ENCODE peak calls at places on chromosomes 2 and 18, in seven cellular contexts. D is testis, M is transverse colon, O is stomach, X is IMR-90, Y is thyroid gland, G is Peyer's patch. S is an unnamed sample.

GRCh38 chr2:58974881-58975280 is 733.8 kb upstream of the FANCL start:
- DNase-seq in D (no peak), M (no peak), O (no peak), X (no peak), Y (no peak), G (no peak), S (no peak)

GRCh38 chr2:12127639-12128038 is 381.2 kb downstream of the LPIN1 start:
- DNase-seq in D (no peak), M (no peak), O (no peak), X (no peak), Y (no peak), G (peak; percentile 27), S (no peak)

GRCh38 chr18:3653859-3654441 is 204.0 kb downstream of the TGIF1 start:
- DNase-seq in D (peak; percentile 34), M (no peak), O (no peak), X (no peak), Y (no peak), G (no peak), S (no peak)

GRCh38 chr2:172200495-172201085 is 97.9 kb upstream of the DLX2 start:
- DNase-seq in D (peak; percentile 72), M (no peak), O (no peak), X (peak; percentile 59), Y (no peak), G (no peak), S (peak; percentile 55)

GRCh38 chr2:28702887-28703286 is 48.7 kb upstream of the PPP1CB start:
- DNase-seq in D (no peak), M (no peak), O (no peak), X (no peak), Y (no peak), G (no peak), S (no peak)

GRCh38 chr2:218281449-218281848 is 10.9 kb downstream of the TMBIM1 start:
- DNase-seq in D (no peak), M (no peak), O (peak; percentile 63), X (no peak), Y (peak; percentile 87), G (no peak), S (peak; percentile 87)

GRCh38 chr2:8193146-8193545 is 488.7 kb upstream of the ID2 start:
- DNase-seq in D (no peak), M (no peak), O (no peak), X (peak; percentile 55), Y (no peak), G (no peak), S (no peak)

GRCh38 chr2:68594674-68595492 is 48.5 kb upstream of the PROKR1 start:
- DNase-seq in D (peak; percentile 34), M (peak; percentile 46), O (peak; percentile 53), X (peak; percentile 56), Y (peak; percentile 35), G (peak; percentile 42), S (peak; percentile 53)

GRCh38 chr18:8982416-8983183 is 119.9 kb upstream of the NDUFV2 start:
- DNase-seq in D (peak; percentile 79), M (peak; percentile 30), O (peak; percentile 67), X (peak; percentile 74), Y (no peak), G (peak; percentile 52), S (peak; percentile 6)

GRCh38 chr2:13876491-13877037 is 756.0 kb upstream of the LRATD1 start:
- DNase-seq in D (no peak), M (no peak), O (no peak), X (no peak), Y (no peak), G (no peak), S (no peak)

GRCh38 chr2:106866636-106867035 is 19.3 kb downstream of the ST6GAL2 start:
- DNase-seq in D (no peak), M (no peak), O (no peak), X (no peak), Y (no peak), G (no peak), S (no peak)

GRCh38 chr2:145012806-145013205 is 492.9 kb upstream of the ZEB2 start:
- DNase-seq in D (no peak), M (no peak), O (no peak), X (no peak), Y (no peak), G (no peak), S (no peak)

GRCh38 chr2:218276986-218277755 is 6.9 kb downstream of the PNKD start:
- DNase-seq in D (no peak), M (no peak), O (no peak), X (no peak), Y (peak; percentile 72), G (no peak), S (no peak)

GRCh38 chr2:176769021-176769420 is 443.6 kb upstream of the HNRNPA3 start:
- DNase-seq in D (no peak), M (no peak), O (no peak), X (no peak), Y (no peak), G (no peak), S (no peak)

GRCh38 chr2:164593959-164594358 is 27.3 kb downstream of the GRB14 start:
- DNase-seq in D (no peak), M (no peak), O (no peak), X (no peak), Y (no peak), G (no peak), S (no peak)

GRCh38 chr2:193154076-193154475 is 959.3 kb upstream of the TMEFF2 start:
- DNase-seq in D (no peak), M (no peak), O (no peak), X (no peak), Y (no peak), G (no peak), S (no peak)

GRCh38 chr2:66334237-66335054 is 100.5 kb upstream of the MEIS1 start:
- DNase-seq in D (no peak), M (no peak), O (no peak), X (no peak), Y (no peak), G (no peak), S (no peak)

GRCh38 chr18:46891742-46892214 is 25.5 kb downstream of the PIAS2 start:
- DNase-seq in D (no peak), M (no peak), O (no peak), X (no peak), Y (no peak), G (no peak), S (no peak)

GRCh38 chr2:189566046-189566445 is 14.5 kb downstream of the SLC40A1 start:
- DNase-seq in D (no peak), M (no peak), O (no peak), X (no peak), Y (no peak), G (no peak), S (peak; percentile 24)

GRCh38 chr18:44813586-44813985 is 132.9 kb downstream of the SETBP1 start:
- DNase-seq in D (no peak), M (no peak), O (no peak), X (no peak), Y (no peak), G (no peak), S (no peak)

GRCh38 chr2:226093364-226093763 is 693.9 kb downstream of the NYAP2 start:
- DNase-seq in D (no peak), M (no peak), O (no peak), X (no peak), Y (no peak), G (no peak), S (no peak)

GRCh38 chr18:22563098-22563707 is 145.5 kb upstream of the CTAGE1 start:
- DNase-seq in D (peak; percentile 64), M (peak; percentile 35), O (peak; percentile 40), X (peak; percentile 95), Y (peak; percentile 45), G (no peak), S (peak; percentile 76)

GRCh38 chr18:40692871-40693270 is 1262.2 kb upstream of the PIK3C3 start:
- DNase-seq in D (no peak), M (no peak), O (no peak), X (peak; percentile 40), Y (no peak), G (no peak), S (no peak)

GRCh38 chr2:16069933-16070647 is 129.7 kb downstream of the MYCN start:
- DNase-seq in D (peak; percentile 76), M (no peak), O (no peak), X (no peak), Y (peak; percentile 62), G (no peak), S (peak; percentile 16)

GRCh38 chr2:42337846-42338566 is 23.0 kb downstream of the COX7A2L start:
- DNase-seq in D (no peak), M (no peak), O (no peak), X (no peak), Y (no peak), G (no peak), S (no peak)
- TF ChIP-seq POLR2A in D (no peak), M (no peak), O (no peak), X (no peak), Y (no peak), G (no peak), S (no peak)

DNA sequence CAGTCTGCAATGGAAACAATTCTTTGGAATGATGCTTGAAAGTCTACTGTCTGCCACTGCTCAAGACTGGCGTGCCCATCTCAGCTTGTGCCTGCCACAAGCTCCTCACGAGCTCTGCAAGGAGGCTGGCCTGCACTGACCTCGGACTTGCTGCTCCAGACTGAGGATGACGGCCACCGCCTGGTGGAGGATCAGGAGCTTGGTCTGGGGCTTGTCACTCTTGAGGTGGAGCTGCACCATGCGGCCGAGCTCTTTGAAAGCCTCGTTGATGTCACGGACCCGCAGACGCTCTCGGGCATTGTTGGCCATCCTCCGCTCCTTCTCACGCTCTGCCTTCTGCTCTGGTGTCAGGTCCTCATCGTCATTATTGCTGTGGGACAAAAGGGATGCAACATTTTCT is 269.4 kb upstream of the CCDC68 start:
- DNase-seq in D (no peak), M (no peak), O (no peak), X (no peak), Y (no peak), G (no peak), S (no peak)
- H3K27me3 ChIP-seq in D (no peaks in the 10 kb centered on the region), M (no peaks in the 10 kb centered on the region), O (no peaks in the 10 kb centered on the region), X (no peaks in the 10 kb centered on the region), Y (no peaks in the 10 kb centered on the region), G (no peaks in the 10 kb centered on the region), S (no peaks in the 10 kb centered on the region)

GRCh38 chr18:7645756-7646155 is 78.6 kb downstream of the PTPRM start:
- DNase-seq in D (no peak), M (no peak), O (peak; percentile 31), X (no peak), Y (peak; percentile 50), G (no peak), S (peak; percentile 42)
- TF ChIP-seq CTCF in D (no peak), M (no peak), O (no peak), X (no peak), Y (no peak), G (no peak), S (no peak)

GRCh38 chr18:12423393-12423792 is 15.7 kb downstream of the PRELID3A start:
- DNase-seq in D (no peak), M (no peak), O (no peak), X (no peak), Y (no peak), G (no peak), S (no peak)

GRCh38 chr18:12423820-12424219 is 16.1 kb downstream of the PRELID3A start:
- DNase-seq in D (no peak), M (no peak), O (no peak), X (no peak), Y (no peak), G (no peak), S (no peak)

GRCh38 chr18:12421732-12422131 is 14.0 kb downstream of the PRELID3A start:
- DNase-seq in D (no peak), M (no peak), O (no peak), X (no peak), Y (no peak), G (no peak), S (no peak)

GRCh38 chr18:12422936-12423335 is 15.2 kb downstream of the PRELID3A start:
- DNase-seq in D (no peak), M (no peak), O (no peak), X (no peak), Y (no peak), G (no peak), S (no peak)

GRCh38 chr18:12420831-12421421 is 13.2 kb downstream of the PRELID3A start:
- DNase-seq in D (peak; percentile 41), M (no peak), O (no peak), X (no peak), Y (peak; percentile 21), G (no peak), S (no peak)
- TF ChIP-seq POLR2A in D (no peak), M (no peak), O (no peak), X (no peak), Y (no peak), G (no peak), S (no peak)